ENCODE peak calls at places on chromosomes 2 and 18, in five cellular contexts. R, D, V, I and G are unnamed samples.

GRCh38 chr2:36322108-36322507 is 33.5 kb upstream of the CRIM1 start:
- DNase-seq in R (no peak), D (peak; percentile 29), V (peak; percentile 70), I (no peak), G (no peak)

GRCh38 chr18:6751207-6751606 is 21.7 kb downstream of the ARHGAP28 start:
- DNase-seq in R (no peak), D (no peak), V (no peak), I (no peak), G (no peak)

GRCh38 chr2:83565231-83566025 is 893.7 kb downstream of the SUCLG1 start:
- DNase-seq in R (no peak), D (no peak), V (no peak), I (no peak), G (no peak)

GRCh38 chr2:239724194-239724849 is 300.8 kb downstream of the NDUFA10 start:
- DNase-seq in R (no peak), D (no peak), V (no peak), I (no peak), G (no peak)

GRCh38 chr2:233259745-233260144 is 8.3 kb downstream of the ATG16L1 start:
- DNase-seq in R (no peak), D (no peak), V (peak; percentile 52), I (no peak), G (no peak)

GRCh38 chr2:120452945-120453634 is 107.2 kb downstream of the INHBB start:
- DNase-seq in R (no peak), D (no peak), V (no peak), I (no peak), G (no peak)

GRCh38 chr2:160703648-160704585 is 210.3 kb upstream of the RBMS1 start:
- DNase-seq in R (no peak), D (peak; percentile 54), V (no peak), I (no peak), G (no peak)

GRCh38 chr2:11389551-11390528 is 45.4 kb upstream of the ROCK2 start:
- DNase-seq in R (no peak), D (peak; percentile 83), V (peak; percentile 97), I (no peak), G (no peak)

GRCh38 chr2:215746507-215747243 is 266.7 kb downstream of the MREG start:
- DNase-seq in R (no peak), D (no peak), V (no peak), I (no peak), G (no peak)

GRCh38 chr2:74915743-74916142 is 42.7 kb upstream of the POLE4 start:
- DNase-seq in R (no peak), D (peak; percentile 64), V (peak; percentile 70), I (no peak), G (no peak)

GRCh38 chr2:157055660-157056199 is 201.8 kb upstream of the GALNT5 start:
- DNase-seq in R (no peak), D (no peak), V (peak; percentile 53), I (no peak), G (no peak)

GRCh38 chr2:43220982-43221659 is 5.3 kb downstream of the ZFP36L2 start:
- DNase-seq in R (peak; percentile 14), D (no peak), V (peak; percentile 95), I (no peak), G (peak; percentile 41)

GRCh38 chr2:127618551-127618950 is 27.4 kb upstream of the GPR17 start:
- DNase-seq in R (no peak), D (no peak), V (no peak), I (no peak), G (no peak)

GRCh38 chr2:71190959-71191943 is 35.7 kb downstream of the PAIP2B start:
- DNase-seq in R (no peak), D (no peak), V (peak; percentile 9), I (no peak), G (no peak)

GRCh38 chr2:128350736-128351135 is 32.1 kb upstream of the HS6ST1 start:
- DNase-seq in R (no peak), D (no peak), V (no peak), I (no peak), G (no peak)

GRCh38 chr2:163465440-163465839 is 270.4 kb downstream of the FIGN start:
- DNase-seq in R (no peak), D (no peak), V (peak; percentile 2), I (no peak), G (no peak)

GRCh38 chr18:28281400-28281799 is 104.5 kb upstream of the CDH2 start:
- DNase-seq in R (no peak), D (peak; percentile 26), V (no peak), I (no peak), G (no peak)

GRCh38 chr2:231604101-231604684 is 11.5 kb downstream of the TEX44 start:
- DNase-seq in R (no peak), D (no peak), V (no peak), I (no peak), G (peak; percentile 31)

GRCh38 chr2:173218331-173219056 is 136.2 kb upstream of the CDCA7 start:
- DNase-seq in R (no peak), D (no peak), V (peak; percentile 24), I (no peak), G (no peak)

GRCh38 chr2:83055338-83056010 is 1403.6 kb downstream of the SUCLG1 start:
- DNase-seq in R (no peak), D (peak; percentile 24), V (peak; percentile 86), I (no peak), G (no peak)

GRCh38 chr18:63224574-63224973 is 95.0 kb downstream of the BCL2 start:
- DNase-seq in R (no peak), D (no peak), V (no peak), I (no peak), G (no peak)

GRCh38 chr2:60934153-60934722 is 52.9 kb downstream of the REL start:
- DNase-seq in R (no peak), D (no peak), V (no peak), I (no peak), G (no peak)

GRCh38 chr2:176099159-176099736 is 347 bp upstream of the HOXD12 start:
- DNase-seq in R (no peak), D (no peak), V (no peak), I (no peak), G (no peak)

GRCh38 chr18:39191058-39191457 is 1625.5 kb upstream of the CELF4 start:
- DNase-seq in R (no peak), D (no peak), V (no peak), I (no peak), G (no peak)

GRCh38 chr18:9823805-9824473 is 61.8 kb upstream of the TXNDC2 start:
- DNase-seq in R (no peak), D (peak; percentile 47), V (peak; percentile 65), I (no peak), G (no peak)

GRCh38 chr18:30376515-30376914 is 666.0 kb downstream of the DSC3 start:
- DNase-seq in R (no peak), D (no peak), V (no peak), I (no peak), G (no peak)